ENCODE peak calls at places on chromosome 11, in six cellular contexts. S is H1, U is HepG2, Z is SK-N-SH, I is GM12878, C is HCT116. T is an unnamed sample.

GRCh38 chr11:112157274-112157766 is 6.6 kb downstream of the IL18 start:
- DNase-seq in Z (no peak), I (no peak), S (no peak), U (peak), C (peak), T (peak)

GRCh38 chr11:46237248-46238077 is 40.0 kb upstream of the CREB3L1 start:
- DNase-seq in I (no peak), C (peak), Z (peak), S (peak), U (no peak), T (peak)

GRCh38 chr11:64947202-64947814 is 11.6 kb upstream of the GPHA2 start:
- DNase-seq in U (no peak), I (no peak), S (no peak), C (no peak), Z (no peak), T (no peak)

GRCh38 chr11:3001496-3001895 is 9.4 kb upstream of the NAP1L4 start:
- DNase-seq in Z (peak), S (no peak), U (no peak), C (no peak), I (no peak), T (no peak)

GRCh38 chr11:6617315-6617781 is 1.9 kb downstream of the TPP1 start:
- DNase-seq in S (no peak), C (no peak), I (no peak), U (no peak), Z (no peak), T (no peak)

GRCh38 chr11:129249351-129249750 is 57.2 kb upstream of the ARHGAP32 start:
- DNase-seq in C (no peak), U (no peak), I (no peak), Z (no peak), S (no peak), T (no peak)

GRCh38 chr11:2752923-2753322 is 53.1 kb upstream of the KCNQ1OT1 start:
- DNase-seq in C (no peak), Z (no peak), I (peak), U (no peak), S (no peak), T (no peak)

GRCh38 chr11:8858808-8859207 is 52.2 kb upstream of the AKIP1 start:
- DNase-seq in C (no peak), U (no peak), Z (no peak), I (no peak), S (no peak), T (no peak)

GRCh38 chr11:78292109-78292803 is 103.5 kb downstream of the USP35 start:
- DNase-seq in C (no peak), S (no peak), U (peak), Z (no peak), I (no peak), T (no peak)

GRCh38 chr11:14643697-14644395 is at the start of gene PDE3B:
- DNase-seq in C (peak), S (peak), U (peak), Z (peak), I (no peak), T (no peak)

GRCh38 chr11:660681-661444 is 23.8 kb downstream of the DRD4 start:
- DNase-seq in Z (no peak), U (no peak), I (no peak), S (no peak), C (no peak), T (no peak)

GRCh38 chr11:76292583-76293188 is 86.4 kb upstream of the WNT11 start:
- DNase-seq in U (no peak), Z (no peak), I (no peak), C (no peak), S (no peak), T (no peak)

GRCh38 chr11:78268516-78269410 is 80.0 kb downstream of the USP35 start:
- DNase-seq in U (no peak), C (no peak), I (no peak), Z (no peak), S (no peak), T (no peak)

GRCh38 chr11:64055077-64055476 is 19.3 kb downstream of the FLRT1 start:
- DNase-seq in I (no peak), S (no peak), C (no peak), U (no peak), Z (no peak), T (no peak)

GRCh38 chr11:78560826-78561484 is 13.7 kb downstream of the NARS2 start:
- DNase-seq in Z (no peak), U (peak), I (no peak), S (no peak), C (no peak), T (no peak)

GRCh38 chr11:33461319-33461718 is 204.1 kb downstream of the HIPK3 start:
- DNase-seq in I (no peak), S (no peak), C (no peak), Z (no peak), U (no peak), T (no peak)

GRCh38 chr11:66002648-66003225 is 434 bp downstream of the BANF1 start:
- DNase-seq in S (no peak), Z (no peak), I (no peak), U (peak), C (no peak), T (peak)
- TF ChIP-seq JUND in S (no peak), Z (no peak), I (no peak), U (no peak), C (no peak), T (no peak)

GRCh38 chr11:96055706-96056387 is 131.9 kb upstream of the MTMR2 start:
- DNase-seq in U (peak), Z (no peak), I (no peak), C (no peak), S (no peak), T (no peak)
- TF ChIP-seq JUND in U (no peak), Z (peak), I (no peak), C (no peak), S (peak), T (no peak)

GRCh38 chr11:12066799-12067508 is 43.4 kb upstream of the MICAL2 start:
- DNase-seq in I (no peak), Z (no peak), C (no peak), S (no peak), U (peak), T (peak)
- TF ChIP-seq JUND in I (no peak), Z (no peak), C (no peak), S (no peak), U (no peak), T (no peak)

GRCh38 chr11:68560216-68560615 is 99.7 kb downstream of the PPP6R3 start:
- DNase-seq in U (no peak), Z (no peak), I (no peak), C (no peak), S (no peak), T (no peak)
- TF ChIP-seq JUND in U (no peak), Z (no peak), I (no peak), C (no peak), S (no peak), T (no peak)

GRCh38 chr11:86201371-86201770 is 43.2 kb upstream of the EED start:
- DNase-seq in I (no peak), Z (no peak), C (no peak), S (no peak), U (no peak), T (no peak)
- TF ChIP-seq JUND in I (no peak), Z (no peak), C (no peak), S (no peak), U (no peak), T (no peak)

GRCh38 chr11:122795281-122795680 is 43.0 kb upstream of the CRTAM start:
- DNase-seq in Z (no peak), C (no peak), I (no peak), S (no peak), U (no peak), T (no peak)

GRCh38 chr11:122796128-122796717 is 42.1 kb upstream of the CRTAM start:
- DNase-seq in U (peak), S (peak), I (no peak), C (no peak), Z (peak), T (peak)

GRCh38 chr11:122791411-122791810 is 46.9 kb upstream of the CRTAM start:
- DNase-seq in Z (no peak), I (no peak), U (no peak), S (no peak), C (no peak), T (no peak)

GRCh38 chr11:122791836-122792235 is 46.5 kb upstream of the CRTAM start:
- DNase-seq in U (no peak), Z (no peak), C (no peak), S (no peak), I (no peak), T (no peak)

GRCh38 chr11:122793500-122793899 is 44.8 kb upstream of the CRTAM start:
- DNase-seq in C (no peak), Z (no peak), U (no peak), I (no peak), S (no peak), T (no peak)
- TF ChIP-seq JUND in C (no peak), Z (no peak), U (no peak), I (no peak), S (no peak), T (no peak)

GRCh38 chr11:124984512-124984854 is 30.5 kb downstream of the CCDC15 start:
- DNase-seq in U (no peak), S (no peak), C (no peak), I (no peak), Z (no peak), T (no peak)

GRCh38 chr11:124983674-124984511 is 29.9 kb downstream of the CCDC15 start:
- DNase-seq in S (no peak), I (no peak), C (no peak), Z (peak), U (no peak), T (no peak)

GRCh38 chr11:124987096-124987495 is 33.1 kb downstream of the CCDC15 start:
- DNase-seq in C (no peak), U (no peak), I (no peak), S (no peak), Z (no peak), T (no peak)

DNA sequence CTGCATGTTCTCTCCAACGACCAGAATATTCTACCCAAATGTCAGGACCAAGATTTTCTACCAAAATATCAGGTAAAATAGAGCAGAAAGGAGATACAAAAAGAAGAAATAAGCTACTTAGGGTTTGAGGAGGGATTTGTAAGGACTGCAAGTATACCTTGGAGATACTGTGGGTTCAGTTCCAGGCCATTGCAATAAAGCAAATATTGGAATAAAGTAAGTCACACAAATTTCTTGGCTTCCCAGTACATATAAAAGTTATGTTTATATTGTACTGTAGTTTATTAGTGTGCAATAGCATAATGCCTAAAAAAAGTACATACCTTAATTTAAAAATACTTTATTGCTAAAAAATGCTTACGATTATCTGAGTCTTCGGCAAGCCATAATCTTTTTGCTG is 34.1 kb downstream of the CCDC15 start:
- DNase-seq in U (no peak), Z (no peak), S (no peak), I (no peak), C (no peak), T (no peak)
- TF ChIP-seq JUND in U (no peak), Z (no peak), S (no peak), I (no peak), C (no peak), T (no peak)

GRCh38 chr11:96464695-96465307 is 75.0 kb downstream of the JRKL start:
- DNase-seq in C (peak), S (no peak), Z (peak), U (peak), I (peak), T (peak)
- TF ChIP-seq JUND in C (no peak), S (no peak), Z (no peak), U (no peak), I (no peak), T (no peak)